ENCODE peak calls at places on chromosomes 1 and 21, in six cellular contexts. J is fibroblast of the aortic adventitia, X is adrenal gland, Y is GM13976, K is AG09309, A is colonic mucosa. D is an unnamed sample.

GRCh38 chr1:200453544-200453905 is 43.7 kb upstream of the ZNF281 start:
- DNase-seq in J (no peak), K (peak), A (no peak), X (no peak), Y (no peak), D (no peak)

GRCh38 chr21:43609501-43610340 is 49.6 kb downstream of the HSF2BP start:
- DNase-seq in A (peak), X (no peak), K (no peak), J (peak), Y (no peak), D (no peak)

GRCh38 chr1:64234714-64235113 is 31.3 kb downstream of the UBE2U start:
- DNase-seq in J (no peak), X (no peak), A (no peak), K (no peak), Y (no peak), D (no peak)

GRCh38 chr1:184824716-184825323 is 70.2 kb upstream of the EDEM3 start:
- DNase-seq in K (no peak), J (no peak), A (no peak), Y (no peak), X (no peak), D (no peak)

GRCh38 chr1:237507005-237507404 is 383.7 kb downstream of the ZP4 start:
- DNase-seq in K (no peak), Y (peak), X (no peak), J (no peak), A (no peak), D (peak)

GRCh38 chr21:45910548-45911221 is 70.9 kb upstream of the COL6A1 start:
- DNase-seq in K (no peak), X (no peak), A (no peak), J (no peak), Y (no peak), D (no peak)

GRCh38 chr1:220706480-220706879 is 16.3 kb downstream of the C1orf115 start:
- DNase-seq in Y (no peak), A (no peak), X (no peak), K (no peak), J (no peak), D (no peak)

GRCh38 chr1:53262000-53262399 is 23.7 kb upstream of the MAGOH start:
- DNase-seq in K (no peak), A (no peak), Y (no peak), J (no peak), X (no peak), D (no peak)

GRCh38 chr1:224519874-224520273 is 85.3 kb upstream of the WDR26 start:
- DNase-seq in X (no peak), K (no peak), A (no peak), J (peak), Y (no peak), D (no peak)

GRCh38 chr1:153277852-153278251 is 18.4 kb downstream of the LORICRIN start:
- DNase-seq in Y (no peak), A (peak), J (no peak), X (no peak), K (no peak), D (peak)

GRCh38 chr1:41626146-41626545 is 141.7 kb upstream of the EDN2 start:
- DNase-seq in X (no peak), J (peak), A (no peak), Y (no peak), K (no peak), D (no peak)

GRCh38 chr1:2566106-2567045 is 10.2 kb downstream of the TNFRSF14 start:
- DNase-seq in Y (no peak), J (no peak), X (no peak), A (no peak), K (no peak), D (no peak)

GRCh38 chr1:47703981-47704596 is 266.2 kb downstream of the FOXD2 start:
- DNase-seq in Y (no peak), K (peak), J (peak), A (no peak), X (no peak), D (no peak)

GRCh38 chr1:184527402-184527801 is 140.6 kb downstream of the C1orf21 start:
- DNase-seq in J (no peak), X (no peak), A (no peak), Y (no peak), K (no peak), D (no peak)

GRCh38 chr21:41974752-41975053 is 20.9 kb upstream of the C2CD2 start:
- DNase-seq in A (peak), X (no peak), K (no peak), J (no peak), Y (peak), D (no peak)

GRCh38 chr1:56401191-56401590 is 178.2 kb downstream of the PLPP3 start:
- DNase-seq in K (no peak), A (no peak), Y (no peak), J (no peak), X (no peak), D (no peak)

GRCh38 chr1:67970088-67970487 is 80.3 kb downstream of the DIRAS3 start:
- DNase-seq in K (peak), X (no peak), Y (no peak), A (no peak), J (peak), D (no peak)

GRCh38 chr1:107863342-107863741 is 101.6 kb downstream of the VAV3 start:
- DNase-seq in K (no peak), Y (no peak), J (no peak), X (no peak), A (no peak), D (no peak)

GRCh38 chr1:154883919-154884867 is 14.1 kb upstream of the KCNN3 start:
- DNase-seq in K (no peak), A (no peak), X (peak), J (no peak), Y (no peak), D (no peak)

GRCh38 chr1:225479996-225480720 is 52.3 kb upstream of the LBR start:
- DNase-seq in Y (no peak), X (no peak), K (no peak), J (no peak), A (no peak), D (no peak)

GRCh38 chr1:239982762-239983161 is 108.9 kb upstream of the FMN2 start:
- DNase-seq in Y (no peak), X (no peak), K (no peak), A (no peak), J (peak), D (no peak)

GRCh38 chr1:239989990-239990389 is 101.7 kb upstream of the FMN2 start:
- DNase-seq in A (no peak), X (no peak), K (no peak), J (no peak), Y (no peak), D (no peak)

GRCh38 chr1:239985044-239985443 is 106.6 kb upstream of the FMN2 start:
- DNase-seq in K (no peak), X (no peak), J (no peak), Y (no peak), A (no peak), D (no peak)

DNA sequence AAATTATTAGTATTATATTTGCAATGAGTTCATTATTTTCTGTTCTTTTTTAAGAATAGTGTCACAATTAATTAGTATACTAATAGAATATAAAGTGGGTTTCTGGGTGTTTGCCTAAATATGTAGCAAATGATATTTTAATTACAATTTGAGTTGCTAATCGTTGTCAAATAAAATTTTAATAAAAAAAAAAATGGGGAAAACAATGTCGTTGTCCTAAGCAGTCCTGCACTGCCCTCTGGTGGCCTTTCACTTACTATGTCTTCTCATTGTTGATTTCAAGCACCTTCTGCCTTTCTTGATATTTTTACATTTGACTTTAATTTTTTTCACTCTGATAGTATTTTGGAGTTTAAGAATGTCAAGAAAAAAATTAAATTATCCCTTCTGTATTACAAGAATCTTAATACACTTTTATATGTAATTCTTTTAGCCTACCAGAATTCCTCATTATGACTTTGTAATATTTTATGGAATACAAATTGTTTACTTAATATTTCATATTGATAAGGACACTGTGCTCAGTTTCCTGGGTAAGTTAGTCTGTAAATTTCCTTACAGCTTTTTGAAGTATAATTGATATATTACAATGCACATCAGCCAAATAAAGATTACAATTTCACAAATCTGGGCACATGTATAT is 104.5 kb upstream of the FMN2 start:
- DNase-seq in X (peak), J (peak), A (peak), K (peak), Y (no peak), D (no peak)
- TF ChIP-seq CTCF in X (peak), J (peak), A (peak), K (peak), Y (peak), D (peak)

GRCh38 chr1:15328785-15329480 is 80.8 kb upstream of the EFHD2 start:
- DNase-seq in J (peak), K (no peak), X (peak), A (peak), Y (peak), D (peak)
- TF ChIP-seq CTCF in J (peak), K (peak), X (peak), A (no peak), Y (no peak), D (peak)

GRCh38 chr1:235946570-235946981 is 79.9 kb upstream of the LYST start:
- DNase-seq in Y (peak), A (peak), J (peak), K (peak), X (no peak), D (no peak)
- TF ChIP-seq CTCF in Y (peak), A (no peak), J (peak), K (peak), X (no peak), D (peak)

DNA sequence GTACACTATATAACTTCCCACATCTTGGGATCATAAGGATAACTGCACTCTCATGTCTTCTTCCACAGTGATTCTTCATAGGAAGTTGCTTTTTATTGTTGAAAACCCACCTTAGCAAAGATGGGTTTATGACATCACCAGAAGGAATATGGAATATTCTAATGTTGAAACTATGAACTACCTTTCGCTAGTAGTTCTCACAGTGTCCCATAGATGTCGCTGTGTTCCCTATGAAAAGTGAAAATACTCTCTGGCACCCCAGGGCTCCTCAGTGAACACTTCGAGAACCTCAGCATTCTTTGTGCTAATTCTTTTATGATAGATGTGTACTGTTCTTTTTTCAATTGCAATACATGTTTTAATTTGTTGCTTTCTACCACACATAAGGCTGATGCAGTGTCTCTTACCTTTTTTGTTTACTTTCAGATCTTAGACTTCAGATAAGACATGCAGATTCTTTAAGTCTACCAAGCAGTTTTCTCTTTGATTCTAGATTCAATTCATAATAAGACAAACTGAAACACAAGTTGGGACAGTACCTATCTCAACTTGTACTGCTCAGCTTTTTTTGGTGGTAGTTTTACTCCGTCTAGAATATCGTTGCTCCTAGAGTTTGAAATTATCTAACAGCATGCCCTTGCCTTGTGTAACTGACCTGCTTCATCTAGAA is 90.8 kb downstream of the GTF2B start:
- DNase-seq in A (peak), X (peak), K (peak), J (peak), Y (no peak), D (no peak)
- TF ChIP-seq CTCF in A (peak), X (peak), K (peak), J (peak), Y (no peak), D (no peak)

GRCh38 chr1:179251675-179252074 is 22.2 kb upstream of the ABL2 start:
- DNase-seq in Y (peak), K (peak), J (peak), A (no peak), X (no peak), D (no peak)
- TF ChIP-seq CTCF in Y (peak), K (peak), J (peak), A (peak), X (peak), D (peak)

DNA sequence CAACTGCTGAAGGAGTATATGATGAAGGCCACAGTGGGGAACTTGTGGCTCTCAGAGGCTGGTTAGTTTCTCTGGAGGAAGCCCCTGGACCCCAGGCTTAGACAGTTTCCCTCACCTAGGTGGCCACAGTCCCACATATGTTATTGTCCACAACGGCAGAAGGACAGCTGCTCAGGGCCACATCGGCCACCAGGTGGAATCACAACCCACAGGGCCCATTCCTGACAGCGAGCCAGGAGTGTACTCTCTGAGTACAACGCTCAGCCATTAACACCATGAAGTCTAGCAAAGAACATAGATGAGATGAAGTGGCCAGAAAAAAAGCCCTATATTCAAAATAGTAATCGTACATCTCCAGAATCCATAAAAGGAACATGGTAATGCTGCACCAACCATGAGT is 383.1 kb downstream of the HHAT start:
- DNase-seq in A (no peak), J (no peak), X (no peak), Y (no peak), K (no peak), D (no peak)
- TF ChIP-seq CTCF in A (no peak), J (no peak), X (no peak), Y (no peak), K (no peak), D (no peak)

GRCh38 chr21:30468912-30469812 is 11.0 kb downstream of the KRTAP19-1 start:
- DNase-seq in J (no peak), X (no peak), Y (no peak), K (no peak), A (no peak), D (no peak)

DNA sequence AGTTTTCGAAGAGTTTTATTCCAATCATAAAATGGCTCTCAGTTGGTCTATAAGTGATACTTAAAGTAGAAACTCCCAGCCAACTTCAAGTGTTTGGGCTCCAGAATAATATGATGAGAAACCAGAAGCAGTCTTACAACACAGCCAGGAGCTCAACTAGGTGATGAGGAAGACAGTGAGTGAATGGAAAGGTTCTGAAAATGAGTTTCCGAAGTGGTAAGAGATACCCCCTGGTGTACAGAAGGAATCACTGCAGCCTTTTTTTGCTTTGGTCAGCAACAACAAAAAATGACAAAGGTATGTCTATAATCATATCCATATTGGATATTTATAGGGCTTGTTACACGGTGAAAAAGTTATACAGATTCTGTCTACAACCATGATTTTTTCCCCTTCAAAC is 16.5 kb downstream of the KRTAP19-1 start:
- DNase-seq in J (no peak), Y (no peak), K (no peak), X (no peak), A (no peak), D (no peak)
- TF ChIP-seq CTCF in J (no peak), Y (no peak), K (peak), X (no peak), A (no peak), D (no peak)